ENCODE peak calls at places on chromosomes 16 and 17, in nine cellular contexts. E is brain pericyte; X is stimulated activated CD8-positive, alpha-beta memory T cell treated with anti-CD3 and anti-CD28 coated beads, Interleukin-4, amount 100 ng/mL, for 24 hours; W is skeletal muscle cell; U is NCI-H748 treated with DMSO at 0.1 percent for 48 hours; N is A673; Y is dorsolateral prefrontal cortex; L is H9; C is iPS DF 6.9. J is an unnamed sample.

GRCh38 chr17:74959826-74960738 is 12.5 kb downstream of the HID1 start:
- DNase-seq in U (no peak), W (no peak), Y (no peak), C (no peak), L (peak), N (no peak), X (no peak), E (no peak), J (peak)

GRCh38 chr17:65553009-65553645 is 8.3 kb downstream of the AXIN2 start:
- DNase-seq in C (no peak), W (no peak), U (no peak), E (no peak), X (no peak), N (no peak), L (no peak), Y (no peak), J (no peak)

GRCh38 chr17:80887639-80888175 is 103.9 kb upstream of the CHMP6 start:
- DNase-seq in L (no peak), U (no peak), Y (peak), N (no peak), E (no peak), C (no peak), W (no peak), X (no peak), J (no peak)

GRCh38 chr17:76196675-76197074 is 43.6 kb downstream of the RNF157 start:
- DNase-seq in X (no peak), C (no peak), W (peak), U (no peak), L (no peak), N (no peak), Y (no peak), E (no peak), J (no peak)

GRCh38 chr17:17414316-17414937 is 62.4 kb upstream of the MED9 start:
- DNase-seq in C (no peak), N (no peak), Y (peak), E (no peak), L (no peak), W (peak), X (no peak), U (no peak), J (no peak)

GRCh38 chr16:57945740-57946138 is 25.2 kb downstream of the CNGB1 start:
- DNase-seq in L (no peak), X (no peak), W (no peak), U (no peak), N (no peak), Y (no peak), C (no peak), E (no peak), J (no peak)

GRCh38 chr17:27755706-27756466 is 44.4 kb downstream of the NOS2 start:
- DNase-seq in X (no peak), W (no peak), E (no peak), N (no peak), C (no peak), L (no peak), U (no peak), Y (no peak), J (no peak)

GRCh38 chr16:12153662-12154061 is 177.1 kb downstream of the SNX29 start:
- DNase-seq in Y (no peak), C (no peak), E (no peak), U (no peak), N (no peak), W (no peak), X (no peak), L (no peak), J (no peak)

GRCh38 chr17:42537826-42538451 is 1.9 kb downstream of the NAGLU start:
- DNase-seq in N (no peak), L (no peak), E (no peak), X (no peak), W (no peak), Y (no peak), C (no peak), U (no peak), J (no peak)

GRCh38 chr16:47511882-47512281 is 50.8 kb downstream of the PHKB start:
- DNase-seq in U (no peak), N (peak), Y (no peak), W (no peak), X (no peak), L (no peak), C (no peak), E (no peak), J (no peak)

GRCh38 chr16:68362314-68362913 is 51.6 kb downstream of the PRMT7 start:
- DNase-seq in E (no peak), C (no peak), W (no peak), Y (no peak), L (no peak), N (peak), U (no peak), X (no peak), J (no peak)

GRCh38 chr17:7673239-7673638 is 14.1 kb downstream of the TP53 start:
- DNase-seq in U (no peak), L (peak), Y (no peak), W (no peak), X (no peak), N (peak), E (no peak), C (no peak), J (no peak)

GRCh38 chr16:56614549-56614991 is 6.2 kb downstream of the MT2A start:
- DNase-seq in X (no peak), C (no peak), W (no peak), U (no peak), Y (no peak), E (no peak), N (no peak), L (no peak), J (no peak)

GRCh38 chr16:65950211-65950610 is 416.3 kb upstream of the CDH5 start:
- DNase-seq in W (no peak), L (no peak), C (no peak), X (no peak), N (no peak), Y (no peak), U (no peak), E (no peak), J (no peak)

GRCh38 chr16:87338155-87338765 is 21.1 kb upstream of the C16orf95 start:
- DNase-seq in U (no peak), Y (no peak), W (no peak), E (no peak), L (no peak), N (no peak), X (no peak), C (no peak), J (no peak)

GRCh38 chr16:79372504-79373184 is 227.9 kb downstream of the MAF start:
- DNase-seq in Y (no peak), E (no peak), W (no peak), C (no peak), X (peak), U (no peak), L (no peak), N (no peak), J (no peak)

GRCh38 chr17:33106525-33107162 is 115.0 kb downstream of the SPACA3 start:
- DNase-seq in E (no peak), C (no peak), L (no peak), Y (no peak), U (no peak), W (no peak), X (no peak), N (no peak), J (no peak)

GRCh38 chr17:30299000-30299399 is 7.3 kb upstream of the BLMH start:
- DNase-seq in U (no peak), W (no peak), X (no peak), C (no peak), Y (no peak), L (no peak), E (no peak), N (no peak), J (no peak)

GRCh38 chr17:42563543-42563942 is 1.6 kb downstream of the COASY start:
- DNase-seq in L (no peak), Y (no peak), W (no peak), N (peak), E (no peak), C (no peak), U (no peak), X (no peak), J (no peak)

GRCh38 chr17:80826955-80827645 is 164.5 kb upstream of the CHMP6 start:
- DNase-seq in C (no peak), U (no peak), W (peak), E (peak), N (peak), L (peak), Y (peak), X (no peak), J (no peak)

J was measured in ecto neural progenitor cell.